ENCODE peak calls at places on chromosomes 2 and 18, in four cellular contexts. Q is colonic mucosa, A is cardiac muscle cell, Z is adrenal gland. U is an unnamed sample.

GRCh38 chr2:11998218-11998617 is 251.8 kb downstream of the LPIN1 start:
- DNase-seq in A (peak), Z (no peak), Q (no peak), U (no peak)

GRCh38 chr18:79684283-79684631 is 4.7 kb downstream of the CTDP1 start:
- DNase-seq in A (no peak), Z (no peak), Q (no peak), U (no peak)

GRCh38 chr2:196830701-196831100 is 21.5 kb upstream of the C2orf66 start:
- DNase-seq in Q (no peak), Z (no peak), A (no peak), U (no peak)

GRCh38 chr2:238127165-238128060 is 11.1 kb upstream of the KLHL30 start:
- DNase-seq in Q (no peak), A (peak), Z (peak), U (no peak)

GRCh38 chr2:105487142-105488069 is 88.6 kb upstream of the FHL2 start:
- DNase-seq in A (peak), Z (no peak), Q (no peak), U (no peak)

GRCh38 chr2:72142743-72143440 is 4.8 kb downstream of the CYP26B1 start:
- DNase-seq in Z (peak), Q (peak), A (peak), U (no peak)

GRCh38 chr18:70422061-70422965 is 133.5 kb downstream of the SOCS6 start:
- DNase-seq in Q (peak), A (peak), Z (peak), U (peak)

GRCh38 chr2:170313636-170314348 is 135.8 kb downstream of the MYO3B start:
- DNase-seq in Q (no peak), Z (no peak), A (no peak), U (no peak)

GRCh38 chr2:240818543-240819403 is 1.2 kb downstream of the KIF1A start:
- DNase-seq in Z (no peak), A (no peak), Q (no peak), U (no peak)

GRCh38 chr18:38459595-38459994 is 894.0 kb upstream of the CELF4 start:
- DNase-seq in Q (no peak), A (no peak), Z (no peak), U (no peak)

GRCh38 chr2:152335016-152335850 is at the start of gene FMNL2:
- DNase-seq in Z (peak), Q (peak), A (peak), U (peak)

GRCh38 chr2:147374410-147374811 is 470.4 kb upstream of the ACVR2A start:
- DNase-seq in A (peak), Z (no peak), Q (no peak), U (no peak)

GRCh38 chr2:109378682-109379081 is 235.1 kb downstream of the SEPTIN10 start:
- DNase-seq in Z (no peak), A (no peak), Q (peak), U (no peak)

GRCh38 chr2:19356545-19357382 is 1.7 kb downstream of the OSR1 start:
- DNase-seq in A (no peak), Z (no peak), Q (no peak), U (no peak)

GRCh38 chr18:9753863-9754262 is 45.8 kb downstream of the RAB31 start:
- DNase-seq in Q (no peak), A (no peak), Z (no peak), U (no peak)

GRCh38 chr18:45083456-45083855 is 402.8 kb downstream of the SETBP1 start:
- DNase-seq in Z (no peak), Q (no peak), A (no peak), U (no peak)
- H3K27ac ChIP-seq in Z (no peak), Q (no peak), A (no peak), U (no peak)

GRCh38 chr2:101781326-101781725 is 83.8 kb downstream of the MAP4K4 start:
- DNase-seq in Z (no peak), Q (no peak), A (no peak), U (no peak)
- H3K27ac ChIP-seq in Z (no peak), Q (no peak), A (no peak), U (no peak)

GRCh38 chr2:121650554-121650930 is 1.3 kb upstream of the CLASP1 start:
- DNase-seq in Z (no peak), A (peak), Q (peak), U (no peak)
- H3K27ac ChIP-seq in Z (peak), A (peak), Q (peak), U (peak)

DNA sequence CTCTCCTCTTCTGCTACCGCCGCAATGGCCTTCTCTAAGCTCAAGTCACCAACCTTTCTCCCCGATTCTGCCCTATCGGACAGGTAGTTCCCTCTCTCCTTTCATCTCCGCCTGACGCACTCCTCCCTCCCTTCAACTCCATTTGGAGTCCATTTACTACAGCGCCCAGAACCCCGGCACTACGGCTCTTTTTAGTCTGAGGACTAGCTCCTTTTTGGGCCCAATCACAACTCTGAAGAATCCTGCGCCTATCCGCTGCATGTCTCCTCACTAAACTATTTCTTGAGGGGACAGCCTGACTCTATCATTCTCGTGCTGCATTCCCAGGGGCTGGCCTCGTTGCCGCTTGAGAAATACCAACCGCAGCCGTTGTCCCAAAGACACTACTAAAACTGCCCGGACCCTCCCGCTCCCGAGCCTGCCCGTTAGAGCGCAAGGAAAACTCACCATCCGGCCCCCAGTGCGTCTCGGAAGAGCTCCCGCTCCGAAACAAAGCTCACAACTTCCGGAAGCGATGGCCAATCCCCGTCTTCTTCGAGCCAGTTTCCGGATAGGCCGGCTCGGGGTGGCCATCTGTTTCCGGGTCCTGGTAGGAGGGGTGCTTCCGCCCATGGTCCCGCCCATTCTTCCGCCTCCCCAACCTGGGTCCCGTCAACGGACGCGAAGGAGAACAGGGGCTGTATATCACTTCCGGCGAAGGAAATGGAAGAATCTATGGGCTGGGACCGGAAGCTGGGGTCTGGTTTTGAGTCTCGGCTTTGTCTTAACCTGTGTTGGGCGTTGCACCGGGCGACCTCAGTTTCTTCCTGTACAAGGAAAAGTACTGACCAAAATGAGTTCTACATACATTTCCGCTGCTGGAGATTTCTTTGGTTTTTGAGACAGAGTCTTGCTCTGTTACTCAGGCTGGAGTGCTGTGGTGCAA is at the start of gene TPRKB:
- DNase-seq in Q (peak), Z (peak), A (peak), U (peak)
- H3K27ac ChIP-seq in Q (peak), Z (peak), A (peak), U (peak)

GRCh38 chr18:50507120-50507590 is 52.7 kb upstream of the MAPK4 start:
- DNase-seq in Q (no peak), Z (peak), A (peak), U (no peak)
- H3K27ac ChIP-seq in Q (no peak), Z (no peak), A (no peak), U (no peak)

DNA sequence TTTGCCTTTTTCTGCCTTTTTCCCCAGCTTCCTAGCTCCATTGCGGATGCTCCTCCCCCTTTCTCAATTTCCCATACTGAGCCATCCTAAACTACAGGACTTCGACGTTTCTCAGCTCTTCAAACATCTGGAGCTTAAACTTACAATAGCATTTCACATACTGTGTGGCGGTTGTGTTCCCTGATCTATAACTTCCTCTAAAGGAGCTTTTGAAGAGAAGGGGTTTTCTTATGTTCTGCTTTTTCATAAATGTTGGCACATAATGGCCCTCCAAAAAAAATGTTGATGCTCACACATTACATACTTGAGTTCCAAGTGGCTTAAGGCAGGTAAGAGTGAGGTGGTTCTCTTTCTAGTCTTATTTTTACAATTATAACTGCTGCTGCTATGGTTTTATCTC is 87.4 kb downstream of the RNF144A start:
- DNase-seq in A (no peak), Q (no peak), Z (no peak), U (no peak)
- H3K27ac ChIP-seq in A (no peak), Q (no peak), Z (no peak), U (no peak)

GRCh38 chr2:171411791-171412483 is 21.9 kb downstream of the METTL8 start:
- DNase-seq in Z (no peak), A (peak), Q (no peak), U (no peak)

GRCh38 chr2:171411214-171411613 is 22.6 kb downstream of the METTL8 start:
- DNase-seq in Q (no peak), Z (no peak), A (no peak), U (no peak)

GRCh38 chr2:171409436-171409971 is 24.3 kb downstream of the METTL8 start:
- DNase-seq in Z (no peak), A (no peak), Q (no peak), U (no peak)

GRCh38 chr2:171410101-171410500 is 23.7 kb downstream of the METTL8 start:
- DNase-seq in A (no peak), Z (no peak), Q (no peak), U (no peak)

DNA sequence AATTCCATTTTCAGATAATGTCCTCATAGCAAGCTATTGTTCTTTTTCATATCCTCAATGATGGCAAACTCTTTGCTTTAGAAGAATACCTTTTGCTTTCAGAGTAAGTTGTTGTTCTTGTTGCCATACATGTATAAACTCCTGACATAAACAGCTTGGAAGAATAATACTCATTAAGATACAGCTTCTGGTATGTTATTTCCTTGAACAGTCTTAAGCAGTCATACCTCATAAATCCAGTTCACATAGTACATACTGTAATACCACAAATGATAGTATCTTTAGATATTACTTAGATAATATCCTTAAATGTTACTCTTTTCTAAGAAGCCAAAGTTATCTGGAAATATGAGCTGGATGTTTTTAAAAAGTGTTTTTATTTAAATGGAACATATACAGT is 23.2 kb downstream of the METTL8 start:
- DNase-seq in Z (no peak), Q (no peak), A (no peak), U (no peak)
- H3K27ac ChIP-seq in Z (no peak), Q (no peak), A (no peak), U (no peak)

DNA sequence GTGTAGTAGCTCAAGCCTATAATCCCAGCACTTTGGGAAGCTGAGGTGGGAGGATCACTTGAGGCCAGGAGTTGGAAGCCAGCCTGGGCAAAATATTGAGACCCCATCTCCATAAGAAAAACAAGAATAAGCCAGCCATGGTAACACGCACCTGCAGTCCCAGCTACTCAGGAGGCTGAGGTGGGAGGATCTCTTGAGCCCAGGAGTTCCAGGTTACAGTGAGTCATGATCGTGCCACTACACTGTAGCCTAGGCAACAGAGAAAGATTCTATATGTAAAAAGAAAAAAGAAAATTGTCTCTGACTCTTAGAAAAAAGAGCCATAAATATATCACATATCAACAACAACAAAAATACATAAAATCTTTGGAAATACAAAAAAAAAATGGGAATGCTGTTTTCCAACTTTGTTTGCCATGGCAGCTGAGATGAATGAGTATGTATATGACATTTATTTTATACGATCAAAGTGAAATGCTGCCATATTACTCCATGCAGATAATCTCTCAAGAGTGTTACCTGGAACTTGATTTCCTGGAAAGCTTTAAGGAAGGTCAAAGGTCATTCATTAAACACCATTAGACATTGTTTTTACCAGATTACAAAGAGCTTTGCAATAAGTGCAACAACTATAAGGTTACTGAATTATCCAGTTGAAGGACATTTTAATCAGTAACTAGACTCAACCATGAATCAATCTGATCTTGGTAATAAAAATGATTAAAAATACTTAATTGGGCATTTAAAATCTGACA is 19.7 kb upstream of the DAPL1 start:
- DNase-seq in Z (no peak), Q (no peak), A (no peak), U (no peak)
- H3K27ac ChIP-seq in Z (peak), Q (no peak), A (no peak), U (no peak)